ENCODE peak calls at places on chromosome 16, in five cellular contexts. One of them, this sample, is unnamed.

GRCh38 chr16:72807287-72807686 is 240.6 kb downstream of the ZFHX3 start:
- DNase-seq in stimulated activated CD4-positive, alpha-beta T cell treated with anti-CD3 and anti-CD28 coated beads, Interleukin-1b, Interleukin-23, amount 100 ng/mL, for 1 hour: no peak
- DNase-seq in CD4-positive, CD25-positive, alpha-beta regulatory T cell: no peak
- DNase-seq in adipocyte: no peak
- DNase-seq in mucosa of descending colon: no peak
- DNase-seq in this sample: no peak

GRCh38 chr16:14097182-14097951 is 26.2 kb downstream of the MRTFB start:
- DNase-seq in stimulated activated CD4-positive, alpha-beta T cell treated with anti-CD3 and anti-CD28 coated beads, Interleukin-1b, Interleukin-23, amount 100 ng/mL, for 1 hour: no peak
- DNase-seq in CD4-positive, CD25-positive, alpha-beta regulatory T cell: no peak
- DNase-seq in adipocyte: no peak
- DNase-seq in mucosa of descending colon: peak
- DNase-seq in this sample: no peak

GRCh38 chr16:89330177-89330856 is 112.8 kb downstream of the ZNF778 start:
- DNase-seq in stimulated activated CD4-positive, alpha-beta T cell treated with anti-CD3 and anti-CD28 coated beads, Interleukin-1b, Interleukin-23, amount 100 ng/mL, for 1 hour: no peak
- DNase-seq in CD4-positive, CD25-positive, alpha-beta regulatory T cell: peak
- DNase-seq in adipocyte: no peak
- DNase-seq in mucosa of descending colon: no peak
- DNase-seq in this sample: no peak

GRCh38 chr16:11139624-11140375 is 116.2 kb downstream of the SOCS1 start:
- DNase-seq in stimulated activated CD4-positive, alpha-beta T cell treated with anti-CD3 and anti-CD28 coated beads, Interleukin-1b, Interleukin-23, amount 100 ng/mL, for 1 hour: no peak
- DNase-seq in CD4-positive, CD25-positive, alpha-beta regulatory T cell: peak
- DNase-seq in adipocyte: no peak
- DNase-seq in mucosa of descending colon: no peak
- DNase-seq in this sample: no peak

GRCh38 chr16:87324411-87325275 is 7.5 kb upstream of the C16orf95 start:
- DNase-seq in stimulated activated CD4-positive, alpha-beta T cell treated with anti-CD3 and anti-CD28 coated beads, Interleukin-1b, Interleukin-23, amount 100 ng/mL, for 1 hour: no peak
- DNase-seq in CD4-positive, CD25-positive, alpha-beta regulatory T cell: peak
- DNase-seq in adipocyte: peak
- DNase-seq in mucosa of descending colon: peak
- DNase-seq in this sample: peak

GRCh38 chr16:2074071-2074470 is 26.3 kb downstream of the TSC2 start:
- DNase-seq in stimulated activated CD4-positive, alpha-beta T cell treated with anti-CD3 and anti-CD28 coated beads, Interleukin-1b, Interleukin-23, amount 100 ng/mL, for 1 hour: no peak
- DNase-seq in CD4-positive, CD25-positive, alpha-beta regulatory T cell: no peak
- DNase-seq in adipocyte: no peak
- DNase-seq in mucosa of descending colon: no peak
- DNase-seq in this sample: no peak

GRCh38 chr16:72561-73537 is at the start of gene RHBDF1:
- DNase-seq in stimulated activated CD4-positive, alpha-beta T cell treated with anti-CD3 and anti-CD28 coated beads, Interleukin-1b, Interleukin-23, amount 100 ng/mL, for 1 hour: no peak
- DNase-seq in CD4-positive, CD25-positive, alpha-beta regulatory T cell: no peak
- DNase-seq in adipocyte: peak
- DNase-seq in mucosa of descending colon: peak
- DNase-seq in this sample: peak

GRCh38 chr16:74608944-74609343 is 2.0 kb upstream of the GLG1 start:
- DNase-seq in stimulated activated CD4-positive, alpha-beta T cell treated with anti-CD3 and anti-CD28 coated beads, Interleukin-1b, Interleukin-23, amount 100 ng/mL, for 1 hour: no peak
- DNase-seq in CD4-positive, CD25-positive, alpha-beta regulatory T cell: peak
- DNase-seq in adipocyte: no peak
- DNase-seq in mucosa of descending colon: peak
- DNase-seq in this sample: no peak

This sample was measured in fibroblast of the aortic adventitia.